ENCODE peak calls at places on chromosomes 7 and 10, in nine cellular contexts. One of them, this sample, is unnamed.

GRCh38 chr7:152076940-152077933 is 51.8 kb downstream of the GALNT11 start:
- DNase-seq in breast epithelium: no peak
- DNase-seq in brain microvascular endothelial cell: no peak
- DNase-seq in MM.1S: no peak
- DNase-seq in A549: no peak
- DNase-seq in choroid plexus epithelial cell: peak
- DNase-seq in sigmoid colon: no peak
- DNase-seq in fibroblast of pulmonary artery: no peak
- DNase-seq in aorta: no peak
- DNase-seq in this sample: no peak

GRCh38 chr7:45189151-45189970 is 31.8 kb downstream of the RAMP3 start:
- DNase-seq in MM.1S: no peak
- DNase-seq in A549: no peak
- DNase-seq in sigmoid colon: no peak
- DNase-seq in breast epithelium: peak
- DNase-seq in choroid plexus epithelial cell: no peak
- DNase-seq in brain microvascular endothelial cell: no peak
- DNase-seq in aorta: no peak
- DNase-seq in fibroblast of pulmonary artery: no peak
- DNase-seq in this sample: peak

GRCh38 chr10:17088118-17088806 is 41.3 kb downstream of the CUBN start:
- DNase-seq in MM.1S: no peak
- DNase-seq in breast epithelium: no peak
- DNase-seq in sigmoid colon: no peak
- DNase-seq in fibroblast of pulmonary artery: peak
- DNase-seq in choroid plexus epithelial cell: peak
- DNase-seq in aorta: no peak
- DNase-seq in brain microvascular endothelial cell: peak
- DNase-seq in A549: peak
- DNase-seq in this sample: no peak

GRCh38 chr10:60044221-60044620 is 137.9 kb upstream of the CCDC6 start:
- DNase-seq in aorta: no peak
- DNase-seq in fibroblast of pulmonary artery: peak
- DNase-seq in brain microvascular endothelial cell: peak
- DNase-seq in choroid plexus epithelial cell: peak
- DNase-seq in sigmoid colon: no peak
- DNase-seq in A549: no peak
- DNase-seq in breast epithelium: no peak
- DNase-seq in MM.1S: no peak
- DNase-seq in this sample: no peak

GRCh38 chr10:58360412-58361004 is 24.7 kb upstream of the TFAM start:
- DNase-seq in sigmoid colon: no peak
- DNase-seq in breast epithelium: no peak
- DNase-seq in A549: no peak
- DNase-seq in brain microvascular endothelial cell: no peak
- DNase-seq in choroid plexus epithelial cell: no peak
- DNase-seq in aorta: no peak
- DNase-seq in fibroblast of pulmonary artery: no peak
- DNase-seq in MM.1S: no peak
- DNase-seq in this sample: no peak

GRCh38 chr7:147804032-147804431 is 786.5 kb upstream of the C7orf33 start:
- DNase-seq in fibroblast of pulmonary artery: no peak
- DNase-seq in A549: no peak
- DNase-seq in sigmoid colon: no peak
- DNase-seq in choroid plexus epithelial cell: no peak
- DNase-seq in breast epithelium: no peak
- DNase-seq in brain microvascular endothelial cell: no peak
- DNase-seq in MM.1S: no peak
- DNase-seq in aorta: no peak
- DNase-seq in this sample: no peak

GRCh38 chr10:25261571-25261970 is 86.8 kb downstream of the GPR158 start:
- DNase-seq in fibroblast of pulmonary artery: no peak
- DNase-seq in aorta: no peak
- DNase-seq in sigmoid colon: no peak
- DNase-seq in brain microvascular endothelial cell: no peak
- DNase-seq in breast epithelium: no peak
- DNase-seq in A549: no peak
- DNase-seq in choroid plexus epithelial cell: no peak
- DNase-seq in MM.1S: no peak
- DNase-seq in this sample: no peak

GRCh38 chr10:28375399-28376354 is 72.8 kb upstream of the MPP7 start:
- DNase-seq in MM.1S: no peak
- DNase-seq in fibroblast of pulmonary artery: peak
- DNase-seq in A549: no peak
- DNase-seq in aorta: no peak
- DNase-seq in breast epithelium: peak
- DNase-seq in brain microvascular endothelial cell: peak
- DNase-seq in sigmoid colon: no peak
- DNase-seq in choroid plexus epithelial cell: peak
- DNase-seq in this sample: no peak

GRCh38 chr7:86958380-86958779 is 101.1 kb downstream of the ELAPOR2 start:
- DNase-seq in MM.1S: no peak
- DNase-seq in aorta: no peak
- DNase-seq in fibroblast of pulmonary artery: no peak
- DNase-seq in brain microvascular endothelial cell: no peak
- DNase-seq in sigmoid colon: no peak
- DNase-seq in A549: no peak
- DNase-seq in choroid plexus epithelial cell: no peak
- DNase-seq in breast epithelium: no peak
- DNase-seq in this sample: no peak

GRCh38 chr10:88534072-88534665 is 48.9 kb downstream of the RNLS start:
- DNase-seq in aorta: no peak
- DNase-seq in brain microvascular endothelial cell: no peak
- DNase-seq in MM.1S: no peak
- DNase-seq in breast epithelium: no peak
- DNase-seq in choroid plexus epithelial cell: no peak
- DNase-seq in sigmoid colon: no peak
- DNase-seq in fibroblast of pulmonary artery: no peak
- DNase-seq in A549: no peak
- DNase-seq in this sample: no peak

GRCh38 chr7:50640256-50640655 is 75.1 kb upstream of the DDC start:
- DNase-seq in breast epithelium: no peak
- DNase-seq in MM.1S: no peak
- DNase-seq in choroid plexus epithelial cell: no peak
- DNase-seq in fibroblast of pulmonary artery: no peak
- DNase-seq in A549: no peak
- DNase-seq in sigmoid colon: no peak
- DNase-seq in brain microvascular endothelial cell: no peak
- DNase-seq in aorta: no peak
- DNase-seq in this sample: no peak

GRCh38 chr7:33669251-33669670 is 236.1 kb upstream of the BMPER start:
- DNase-seq in MM.1S: no peak
- DNase-seq in breast epithelium: no peak
- DNase-seq in fibroblast of pulmonary artery: peak
- DNase-seq in aorta: no peak
- DNase-seq in brain microvascular endothelial cell: peak
- DNase-seq in A549: no peak
- DNase-seq in choroid plexus epithelial cell: peak
- DNase-seq in sigmoid colon: no peak
- DNase-seq in this sample: no peak

GRCh38 chr10:80504158-80504811 is 33.4 kb upstream of the SH2D4B start:
- DNase-seq in MM.1S: no peak
- DNase-seq in A549: no peak
- DNase-seq in fibroblast of pulmonary artery: no peak
- DNase-seq in aorta: peak
- DNase-seq in sigmoid colon: no peak
- DNase-seq in breast epithelium: peak
- DNase-seq in choroid plexus epithelial cell: no peak
- DNase-seq in brain microvascular endothelial cell: no peak
- DNase-seq in this sample: no peak

DNA sequence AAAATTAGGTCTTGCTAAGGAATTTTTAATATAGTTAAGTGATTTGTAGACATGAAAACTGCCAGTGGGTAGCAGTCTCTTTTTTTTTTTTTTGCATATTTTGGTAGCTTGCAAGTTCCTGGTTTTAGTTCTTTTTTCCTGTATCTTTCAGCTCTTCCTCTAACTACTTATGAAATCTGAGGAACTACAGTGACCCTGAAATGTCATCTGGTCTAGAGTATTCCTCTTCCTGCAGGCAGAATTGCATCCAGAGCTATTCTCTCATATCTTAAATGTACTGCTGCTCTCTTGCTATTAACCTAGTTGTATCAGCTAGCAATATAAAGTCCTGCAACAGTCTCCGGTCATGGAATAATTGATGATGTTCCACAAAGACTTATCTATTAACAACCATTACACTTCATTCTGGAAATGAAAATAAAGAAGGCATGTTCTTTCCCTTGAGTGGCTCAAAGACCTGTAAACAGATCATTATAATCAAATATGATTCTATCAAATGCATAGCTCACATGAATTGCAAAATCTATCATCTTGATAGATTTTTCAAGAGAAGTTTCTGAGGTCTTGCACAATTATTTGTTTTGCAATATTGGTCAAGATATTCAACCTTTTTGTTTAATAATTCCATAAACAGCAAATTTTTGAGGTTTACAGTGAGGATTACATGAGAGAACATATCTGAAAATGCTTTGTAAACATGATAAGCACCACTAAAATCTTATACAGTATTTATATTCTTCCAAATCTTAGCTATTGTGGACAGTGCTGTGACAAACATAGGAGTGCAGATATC is 160.6 kb downstream of the HDAC9 start:
- DNase-seq in aorta: no peak
- DNase-seq in brain microvascular endothelial cell: no peak
- DNase-seq in choroid plexus epithelial cell: peak
- DNase-seq in fibroblast of pulmonary artery: no peak
- DNase-seq in breast epithelium: no peak
- DNase-seq in MM.1S: no peak
- DNase-seq in A549: no peak
- DNase-seq in sigmoid colon: no peak
- DNase-seq in this sample: no peak
- H3K4me3 ChIP-seq in aorta: no peak
- H3K4me3 ChIP-seq in brain microvascular endothelial cell: no peak
- H3K4me3 ChIP-seq in choroid plexus epithelial cell: no peak
- H3K4me3 ChIP-seq in fibroblast of pulmonary artery: no peak
- H3K4me3 ChIP-seq in breast epithelium: no peak
- H3K4me3 ChIP-seq in MM.1S: no peak
- H3K4me3 ChIP-seq in A549: no peak
- H3K4me3 ChIP-seq in sigmoid colon: no peak
- H3K4me3 ChIP-seq in this sample: no peak

DNA sequence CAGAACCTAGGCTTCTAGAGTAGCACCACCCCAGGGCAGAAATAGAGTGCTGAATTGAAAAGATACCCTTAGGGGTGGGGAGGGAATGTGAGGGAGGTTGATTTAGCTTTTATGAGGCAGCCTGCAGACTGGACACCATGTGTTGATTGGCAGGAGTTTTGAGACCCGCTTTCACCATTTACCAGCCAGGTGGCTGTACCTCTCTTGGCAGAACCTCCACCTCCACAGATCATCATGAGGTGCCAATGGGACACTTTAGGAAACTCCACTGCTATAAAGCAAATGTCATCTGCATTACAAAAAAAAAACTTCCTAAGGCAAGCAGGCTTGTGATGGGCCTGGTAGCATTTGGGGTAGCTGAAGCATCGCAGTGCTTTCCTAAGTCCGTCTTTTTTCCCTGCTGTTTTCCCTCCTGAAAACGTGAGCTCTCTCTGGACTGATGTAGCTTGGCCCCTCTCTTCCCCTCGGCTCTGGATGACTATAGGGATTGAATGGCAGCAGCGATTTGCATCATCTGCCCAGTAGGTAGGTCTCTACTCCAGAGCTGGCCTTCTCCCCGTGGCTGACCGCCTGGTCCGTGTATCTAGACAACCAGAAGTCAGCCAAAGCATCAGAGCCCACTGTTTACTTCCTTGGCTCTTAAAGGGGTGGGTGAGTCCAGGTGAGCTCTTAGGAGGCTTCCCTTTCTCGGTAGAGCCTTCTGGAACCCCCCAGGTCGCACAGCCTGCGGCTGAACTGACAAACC is 1.3 kb downstream of the PCBD1 start:
- DNase-seq in choroid plexus epithelial cell: no peak
- DNase-seq in A549: no peak
- DNase-seq in aorta: no peak
- DNase-seq in fibroblast of pulmonary artery: no peak
- DNase-seq in brain microvascular endothelial cell: no peak
- DNase-seq in MM.1S: no peak
- DNase-seq in sigmoid colon: no peak
- DNase-seq in breast epithelium: no peak
- DNase-seq in this sample: no peak
- H3K4me3 ChIP-seq in choroid plexus epithelial cell: peak
- H3K4me3 ChIP-seq in A549: peak
- H3K4me3 ChIP-seq in aorta: peak
- H3K4me3 ChIP-seq in fibroblast of pulmonary artery: peak
- H3K4me3 ChIP-seq in brain microvascular endothelial cell: peak
- H3K4me3 ChIP-seq in MM.1S: no peak
- H3K4me3 ChIP-seq in sigmoid colon: peak
- H3K4me3 ChIP-seq in breast epithelium: peak
- H3K4me3 ChIP-seq in this sample: peak

GRCh38 chr10:121089434-121089833 is 238.3 kb downstream of the WDR11 start:
- DNase-seq in MM.1S: no peak
- DNase-seq in aorta: no peak
- DNase-seq in choroid plexus epithelial cell: no peak
- DNase-seq in brain microvascular endothelial cell: no peak
- DNase-seq in A549: no peak
- DNase-seq in sigmoid colon: no peak
- DNase-seq in breast epithelium: no peak
- DNase-seq in fibroblast of pulmonary artery: no peak
- DNase-seq in this sample: no peak
- H3K4me3 ChIP-seq in MM.1S: no peak
- H3K4me3 ChIP-seq in aorta: no peak
- H3K4me3 ChIP-seq in choroid plexus epithelial cell: no peak
- H3K4me3 ChIP-seq in brain microvascular endothelial cell: no peak
- H3K4me3 ChIP-seq in A549: no peak
- H3K4me3 ChIP-seq in sigmoid colon: no peak
- H3K4me3 ChIP-seq in breast epithelium: no peak
- H3K4me3 ChIP-seq in fibroblast of pulmonary artery: no peak
- H3K4me3 ChIP-seq in this sample: no peak

DNA sequence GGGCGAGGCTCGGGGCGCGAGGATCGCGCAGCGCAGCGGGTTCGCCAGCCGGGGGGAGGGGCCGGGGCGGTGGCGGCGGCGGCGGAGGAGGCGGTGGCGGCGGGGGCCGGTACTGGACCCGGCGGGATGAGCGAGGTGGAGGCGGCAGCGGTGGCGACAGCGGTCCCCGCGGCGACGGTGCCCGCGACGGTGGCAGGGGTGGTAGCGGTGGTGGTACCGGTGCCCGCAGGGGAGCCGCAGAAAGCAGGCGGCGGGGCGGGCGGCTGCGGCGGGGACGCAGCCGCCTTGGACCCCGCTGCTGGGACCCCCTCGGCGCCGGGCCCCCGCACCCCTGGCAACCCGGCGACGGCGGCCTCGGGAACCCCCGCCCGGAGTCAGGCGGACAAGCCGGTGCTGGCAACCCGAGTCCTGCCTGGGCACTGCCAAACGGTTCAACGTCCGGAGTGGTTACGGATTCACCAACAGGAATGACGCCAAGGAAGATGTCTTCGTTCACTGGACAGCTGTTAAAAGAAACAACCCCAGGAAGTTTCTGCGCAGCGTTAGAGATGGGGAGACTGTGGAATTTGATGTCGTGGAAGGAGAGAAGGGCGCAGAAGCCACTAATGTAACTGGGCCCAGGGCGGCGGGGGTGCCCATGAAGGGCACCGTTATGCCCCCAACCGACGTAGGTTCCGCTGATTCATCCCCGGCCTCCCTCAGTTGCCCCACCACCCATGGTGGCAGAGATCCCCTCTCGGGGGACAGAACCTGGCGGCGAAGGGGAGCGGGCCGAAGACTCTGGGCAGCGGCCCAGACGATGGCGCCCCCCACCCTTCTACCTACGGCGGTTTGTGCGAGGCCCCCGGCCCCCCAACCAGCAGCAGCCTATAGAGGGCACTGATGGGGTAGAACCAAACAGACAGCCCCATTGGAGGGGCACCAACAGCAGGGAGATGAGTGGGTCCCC is 100.3 kb upstream of the CPXM2 start:
- DNase-seq in fibroblast of pulmonary artery: no peak
- DNase-seq in aorta: peak
- DNase-seq in breast epithelium: peak
- DNase-seq in MM.1S: no peak
- DNase-seq in sigmoid colon: no peak
- DNase-seq in brain microvascular endothelial cell: no peak
- DNase-seq in A549: no peak
- DNase-seq in choroid plexus epithelial cell: no peak
- DNase-seq in this sample: no peak
- H3K4me3 ChIP-seq in fibroblast of pulmonary artery: no peak
- H3K4me3 ChIP-seq in aorta: no peak
- H3K4me3 ChIP-seq in breast epithelium: no peak
- H3K4me3 ChIP-seq in MM.1S: no peak
- H3K4me3 ChIP-seq in sigmoid colon: no peak
- H3K4me3 ChIP-seq in brain microvascular endothelial cell: no peak
- H3K4me3 ChIP-seq in A549: peak
- H3K4me3 ChIP-seq in choroid plexus epithelial cell: no peak
- H3K4me3 ChIP-seq in this sample: no peak

This sample was measured in dorsolateral prefrontal cortex.